ENCODE peak calls at places on chromosomes 11 and 22, in eight cellular contexts. One of them, this sample, is unnamed.

GRCh38 chr22:29393019-29393608 is 4.7 kb upstream of the AP1B1 start:
- DNase-seq in tibial nerve: no peak
- DNase-seq in neural progenitor cell: no peak
- DNase-seq in CD8-positive, alpha-beta T cell: no peak
- DNase-seq in upper lobe of left lung: no peak
- DNase-seq in vagina: peak; percentile 34
- DNase-seq in neural crest cell: no peak
- DNase-seq in AG04450: no peak
- DNase-seq in this sample: no peak

GRCh38 chr11:114846040-114846791 is 167.9 kb downstream of the NXPE2 start:
- DNase-seq in AG04450: no peak
- DNase-seq in CD8-positive, alpha-beta T cell: no peak
- DNase-seq in vagina: no peak
- DNase-seq in neural progenitor cell: peak; percentile 14
- DNase-seq in upper lobe of left lung: no peak
- DNase-seq in tibial nerve: no peak
- DNase-seq in neural crest cell: no peak
- DNase-seq in this sample: no peak

GRCh38 chr11:110452720-110453119 is 23.0 kb downstream of the FDX1 start:
- DNase-seq in neural progenitor cell: no peak
- DNase-seq in AG04450: no peak
- DNase-seq in vagina: no peak
- DNase-seq in neural crest cell: no peak
- DNase-seq in CD8-positive, alpha-beta T cell: no peak
- DNase-seq in tibial nerve: no peak
- DNase-seq in upper lobe of left lung: no peak
- DNase-seq in this sample: no peak

GRCh38 chr22:45425531-45426265 is 12.2 kb downstream of the RIBC2 start:
- DNase-seq in CD8-positive, alpha-beta T cell: no peak
- DNase-seq in AG04450: no peak
- DNase-seq in tibial nerve: no peak
- DNase-seq in upper lobe of left lung: no peak
- DNase-seq in vagina: no peak
- DNase-seq in neural progenitor cell: no peak
- DNase-seq in neural crest cell: no peak
- DNase-seq in this sample: no peak

GRCh38 chr11:45896392-45897068 is 10.5 kb downstream of the FREY1 start:
- DNase-seq in tibial nerve: no peak
- DNase-seq in neural progenitor cell: peak; percentile 84
- DNase-seq in upper lobe of left lung: peak; percentile 73
- DNase-seq in AG04450: no peak
- DNase-seq in CD8-positive, alpha-beta T cell: no peak
- DNase-seq in vagina: no peak
- DNase-seq in neural crest cell: no peak
- DNase-seq in this sample: no peak

GRCh38 chr22:45312856-45313255 is 3.1 kb downstream of the FAM118A start:
- DNase-seq in AG04450: no peak
- DNase-seq in tibial nerve: no peak
- DNase-seq in neural progenitor cell: peak; percentile 74
- DNase-seq in vagina: no peak
- DNase-seq in upper lobe of left lung: no peak
- DNase-seq in CD8-positive, alpha-beta T cell: no peak
- DNase-seq in neural crest cell: no peak
- DNase-seq in this sample: no peak

GRCh38 chr22:31103899-31104694 is 3.3 kb downstream of the SELENOM start:
- DNase-seq in neural crest cell: no peak
- DNase-seq in tibial nerve: no peak
- DNase-seq in neural progenitor cell: no peak
- DNase-seq in vagina: no peak
- DNase-seq in upper lobe of left lung: peak; percentile 85
- DNase-seq in AG04450: no peak
- DNase-seq in CD8-positive, alpha-beta T cell: no peak
- DNase-seq in this sample: no peak

GRCh38 chr22:32204856-32205722 is at the start of gene RFPL2:
- DNase-seq in upper lobe of left lung: peak; percentile 76
- DNase-seq in tibial nerve: no peak
- DNase-seq in CD8-positive, alpha-beta T cell: no peak
- DNase-seq in AG04450: no peak
- DNase-seq in vagina: no peak
- DNase-seq in neural progenitor cell: peak; percentile 94
- DNase-seq in neural crest cell: peak; percentile 57
- DNase-seq in this sample: peak; percentile 62

GRCh38 chr22:38284042-38284402 is 11.2 kb upstream of the TMEM184B start:
- DNase-seq in neural progenitor cell: no peak
- DNase-seq in vagina: no peak
- DNase-seq in AG04450: peak; percentile 82
- DNase-seq in neural crest cell: no peak
- DNase-seq in tibial nerve: peak; percentile 54
- DNase-seq in CD8-positive, alpha-beta T cell: no peak
- DNase-seq in upper lobe of left lung: no peak
- DNase-seq in this sample: no peak

GRCh38 chr11:108985611-108986279 is 320.9 kb downstream of the DDX10 start:
- DNase-seq in CD8-positive, alpha-beta T cell: no peak
- DNase-seq in AG04450: peak; percentile 33
- DNase-seq in neural crest cell: no peak
- DNase-seq in vagina: no peak
- DNase-seq in upper lobe of left lung: no peak
- DNase-seq in tibial nerve: no peak
- DNase-seq in neural progenitor cell: no peak
- DNase-seq in this sample: no peak

GRCh38 chr11:66834539-66834845 is 8.7 kb upstream of the RCE1 start:
- DNase-seq in upper lobe of left lung: no peak
- DNase-seq in neural crest cell: no peak
- DNase-seq in AG04450: no peak
- DNase-seq in vagina: no peak
- DNase-seq in neural progenitor cell: no peak
- DNase-seq in tibial nerve: no peak
- DNase-seq in CD8-positive, alpha-beta T cell: no peak
- DNase-seq in this sample: no peak

DNA sequence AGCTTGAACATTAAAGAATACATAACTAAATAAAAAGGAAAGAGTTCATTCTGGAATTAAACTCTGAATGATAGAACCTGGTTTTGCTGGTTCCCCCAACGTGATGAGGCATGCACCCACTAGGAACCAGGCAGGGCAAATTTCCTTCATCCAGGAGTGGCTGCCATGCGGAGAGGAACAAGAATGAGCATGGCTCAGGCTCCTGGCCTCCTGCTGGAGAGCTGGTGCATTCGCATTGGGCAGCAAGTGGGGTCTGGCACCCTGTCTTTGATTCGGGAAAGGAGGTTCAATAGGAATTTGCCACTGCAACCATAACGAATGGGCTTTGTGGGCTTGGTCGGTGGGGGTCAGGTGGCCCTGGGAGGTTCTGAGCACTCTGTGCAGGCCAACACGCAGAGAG is 169.8 kb upstream of the TENM4 start:
- DNase-seq in upper lobe of left lung: no peak
- DNase-seq in vagina: no peak
- DNase-seq in neural progenitor cell: peak; percentile 15
- DNase-seq in AG04450: no peak
- DNase-seq in CD8-positive, alpha-beta T cell: no peak
- DNase-seq in neural crest cell: no peak
- DNase-seq in tibial nerve: no peak
- DNase-seq in this sample: no peak
- TF ChIP-seq CTCF in upper lobe of left lung: no peak
- TF ChIP-seq CTCF in vagina: no peak
- TF ChIP-seq CTCF in neural progenitor cell: peak; percentile 36
- TF ChIP-seq CTCF in AG04450: peak; percentile 23
- TF ChIP-seq CTCF in CD8-positive, alpha-beta T cell: no peak
- TF ChIP-seq CTCF in neural crest cell: peak; percentile 15
- TF ChIP-seq CTCF in tibial nerve: no peak
- TF ChIP-seq CTCF in this sample: peak; percentile 21

GRCh38 chr11:3641191-3641590 is 601 bp downstream of the ART5 start:
- DNase-seq in upper lobe of left lung: no peak
- DNase-seq in tibial nerve: no peak
- DNase-seq in neural crest cell: no peak
- DNase-seq in AG04450: no peak
- DNase-seq in CD8-positive, alpha-beta T cell: no peak
- DNase-seq in vagina: no peak
- DNase-seq in neural progenitor cell: no peak
- DNase-seq in this sample: no peak

GRCh38 chr11:3639841-3640240 is 2.0 kb downstream of the ART5 start:
- DNase-seq in neural crest cell: no peak
- DNase-seq in vagina: no peak
- DNase-seq in tibial nerve: no peak
- DNase-seq in neural progenitor cell: no peak
- DNase-seq in AG04450: no peak
- DNase-seq in CD8-positive, alpha-beta T cell: no peak
- DNase-seq in upper lobe of left lung: peak; percentile 73
- DNase-seq in this sample: no peak

GRCh38 chr11:3644817-3645235 is at the start of gene ART1:
- DNase-seq in tibial nerve: no peak
- DNase-seq in AG04450: no peak
- DNase-seq in upper lobe of left lung: no peak
- DNase-seq in vagina: no peak
- DNase-seq in CD8-positive, alpha-beta T cell: no peak
- DNase-seq in neural progenitor cell: no peak
- DNase-seq in neural crest cell: no peak
- DNase-seq in this sample: no peak

GRCh38 chr11:3641701-3642070 is at the start of gene ART5:
- DNase-seq in neural progenitor cell: no peak
- DNase-seq in tibial nerve: no peak
- DNase-seq in CD8-positive, alpha-beta T cell: no peak
- DNase-seq in neural crest cell: no peak
- DNase-seq in upper lobe of left lung: no peak
- DNase-seq in vagina: no peak
- DNase-seq in AG04450: no peak
- DNase-seq in this sample: no peak

GRCh38 chr11:3642071-3642951 is 519 bp upstream of the ART5 start:
- DNase-seq in neural progenitor cell: peak; percentile 97
- DNase-seq in upper lobe of left lung: peak; percentile 95
- DNase-seq in CD8-positive, alpha-beta T cell: peak; percentile 37
- DNase-seq in AG04450: peak; percentile 26
- DNase-seq in tibial nerve: peak; percentile 53
- DNase-seq in vagina: no peak
- DNase-seq in neural crest cell: peak; percentile 84
- DNase-seq in this sample: peak; percentile 86
- TF ChIP-seq CTCF in neural progenitor cell: no peak
- TF ChIP-seq CTCF in upper lobe of left lung: no peak
- TF ChIP-seq CTCF in CD8-positive, alpha-beta T cell: no peak
- TF ChIP-seq CTCF in AG04450: no peak
- TF ChIP-seq CTCF in tibial nerve: no peak
- TF ChIP-seq CTCF in vagina: no peak
- TF ChIP-seq CTCF in neural crest cell: no peak
- TF ChIP-seq CTCF in this sample: no peak

GRCh38 chr22:23073506-23074229 is 3.3 kb downstream of the GNAZ start:
- DNase-seq in tibial nerve: no peak
- DNase-seq in AG04450: no peak
- DNase-seq in upper lobe of left lung: no peak
- DNase-seq in neural progenitor cell: no peak
- DNase-seq in vagina: no peak
- DNase-seq in CD8-positive, alpha-beta T cell: no peak
- DNase-seq in neural crest cell: no peak
- DNase-seq in this sample: no peak

GRCh38 chr22:23076896-23077572 is 6.7 kb downstream of the GNAZ start:
- DNase-seq in tibial nerve: no peak
- DNase-seq in upper lobe of left lung: no peak
- DNase-seq in vagina: no peak
- DNase-seq in AG04450: no peak
- DNase-seq in neural progenitor cell: no peak
- DNase-seq in neural crest cell: no peak
- DNase-seq in CD8-positive, alpha-beta T cell: no peak
- DNase-seq in this sample: no peak

GRCh38 chr22:23075050-23075449 is 4.7 kb downstream of the GNAZ start:
- DNase-seq in CD8-positive, alpha-beta T cell: no peak
- DNase-seq in vagina: no peak
- DNase-seq in tibial nerve: no peak
- DNase-seq in AG04450: no peak
- DNase-seq in upper lobe of left lung: no peak
- DNase-seq in neural crest cell: no peak
- DNase-seq in neural progenitor cell: no peak
- DNase-seq in this sample: no peak

GRCh38 chr22:23074451-23074850 is 4.1 kb downstream of the GNAZ start:
- DNase-seq in upper lobe of left lung: no peak
- DNase-seq in vagina: no peak
- DNase-seq in tibial nerve: no peak
- DNase-seq in neural progenitor cell: no peak
- DNase-seq in CD8-positive, alpha-beta T cell: no peak
- DNase-seq in neural crest cell: no peak
- DNase-seq in AG04450: no peak
- DNase-seq in this sample: no peak

GRCh38 chr22:23075525-23076216 is 5.4 kb downstream of the GNAZ start:
- DNase-seq in vagina: no peak
- DNase-seq in AG04450: no peak
- DNase-seq in neural crest cell: no peak
- DNase-seq in CD8-positive, alpha-beta T cell: no peak
- DNase-seq in tibial nerve: no peak
- DNase-seq in neural progenitor cell: no peak
- DNase-seq in upper lobe of left lung: no peak
- DNase-seq in this sample: no peak
- TF ChIP-seq CTCF in vagina: no peak
- TF ChIP-seq CTCF in AG04450: no peak
- TF ChIP-seq CTCF in neural crest cell: no peak
- TF ChIP-seq CTCF in CD8-positive, alpha-beta T cell: no peak
- TF ChIP-seq CTCF in tibial nerve: no peak
- TF ChIP-seq CTCF in neural progenitor cell: no peak
- TF ChIP-seq CTCF in upper lobe of left lung: no peak
- TF ChIP-seq CTCF in this sample: no peak

GRCh38 chr11:102530558-102530957 is at the start of gene MMP7:
- DNase-seq in AG04450: peak; percentile 4
- DNase-seq in neural crest cell: no peak
- DNase-seq in neural progenitor cell: no peak
- DNase-seq in upper lobe of left lung: peak; percentile 59
- DNase-seq in vagina: no peak
- DNase-seq in CD8-positive, alpha-beta T cell: no peak
- DNase-seq in tibial nerve: no peak
- DNase-seq in this sample: no peak

GRCh38 chr11:102539567-102539966 is 9.0 kb upstream of the MMP7 start:
- DNase-seq in upper lobe of left lung: no peak
- DNase-seq in CD8-positive, alpha-beta T cell: no peak
- DNase-seq in vagina: no peak
- DNase-seq in AG04450: no peak
- DNase-seq in neural crest cell: no peak
- DNase-seq in tibial nerve: no peak
- DNase-seq in neural progenitor cell: no peak
- DNase-seq in this sample: no peak

GRCh38 chr11:102528618-102529017 is 1.9 kb downstream of the MMP7 start:
- DNase-seq in upper lobe of left lung: no peak
- DNase-seq in AG04450: no peak
- DNase-seq in vagina: no peak
- DNase-seq in neural progenitor cell: no peak
- DNase-seq in tibial nerve: no peak
- DNase-seq in CD8-positive, alpha-beta T cell: no peak
- DNase-seq in neural crest cell: no peak
- DNase-seq in this sample: no peak

DNA sequence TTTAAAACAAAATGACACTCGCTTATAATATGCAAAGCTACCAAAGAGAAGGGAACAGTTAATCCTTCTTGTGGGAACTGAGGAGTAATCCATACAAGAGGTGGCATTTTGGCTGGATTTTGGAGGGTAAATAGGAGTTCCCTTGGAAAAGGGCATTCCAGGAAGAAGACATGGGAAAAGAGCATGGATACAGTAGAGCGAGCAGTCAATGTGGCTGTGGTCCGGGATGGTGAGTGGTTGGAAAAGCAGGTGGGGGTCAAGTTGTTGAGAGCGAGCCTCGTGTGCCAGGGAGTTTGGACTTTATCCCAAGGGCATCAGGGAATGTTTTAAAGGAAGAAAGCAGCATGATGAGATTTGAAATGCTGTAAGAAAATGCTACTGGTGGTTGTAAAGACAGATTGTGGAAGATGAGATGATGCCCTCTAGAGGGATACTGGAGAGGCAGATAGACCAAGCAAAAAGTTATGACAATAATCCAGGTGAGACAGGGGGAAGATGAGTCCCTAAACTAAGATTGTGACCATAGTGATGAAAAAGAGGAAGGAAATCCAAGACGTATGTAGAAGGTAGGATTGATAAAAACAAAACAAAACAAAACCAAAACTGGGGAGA is 3.8 kb upstream of the MMP7 start:
- DNase-seq in CD8-positive, alpha-beta T cell: no peak
- DNase-seq in upper lobe of left lung: no peak
- DNase-seq in tibial nerve: no peak
- DNase-seq in neural progenitor cell: no peak
- DNase-seq in AG04450: no peak
- DNase-seq in vagina: no peak
- DNase-seq in neural crest cell: no peak
- DNase-seq in this sample: no peak
- TF ChIP-seq CTCF in CD8-positive, alpha-beta T cell: no peak
- TF ChIP-seq CTCF in upper lobe of left lung: no peak
- TF ChIP-seq CTCF in tibial nerve: no peak
- TF ChIP-seq CTCF in neural progenitor cell: no peak
- TF ChIP-seq CTCF in AG04450: peak; percentile 23
- TF ChIP-seq CTCF in vagina: no peak
- TF ChIP-seq CTCF in neural crest cell: no peak
- TF ChIP-seq CTCF in this sample: no peak